ENCODE peak calls at places on chromosomes 16 and 17, in eight cellular contexts. S is sigmoid colon, F is A549, Z is lower leg skin, J is IMR-90, X is tibial nerve, L is stomach, E is uterus. A is an unnamed sample.
A peak's percentile ranks its signal among the peaks of the same experiment; 100 is the strongest.

GRCh38 chr16:30903596-30903995 is 7.2 kb downstream of the CTF1 start:
- DNase-seq in L (no peak), F (no peak), S (peak; percentile 72), J (no peak), E (no peak), Z (no peak), X (no peak), A (peak; percentile 66)

GRCh38 chr16:2991566-2992261 is 11.5 kb upstream of the PKMYT1 start:
- DNase-seq in F (no peak), Z (no peak), J (no peak), X (no peak), E (no peak), S (no peak), L (no peak), A (no peak)

GRCh38 chr17:27993723-27994310 is 48.7 kb upstream of the NLK start:
- DNase-seq in J (no peak), E (no peak), Z (no peak), X (no peak), S (no peak), L (no peak), F (no peak), A (no peak)

GRCh38 chr16:10836174-10836853 is 17.7 kb upstream of the TVP23A start:
- DNase-seq in S (no peak), F (no peak), X (no peak), J (no peak), E (no peak), L (no peak), Z (no peak), A (no peak)

GRCh38 chr17:82703935-82704865 is 5.7 kb upstream of the RAB40B start:
- DNase-seq in L (peak; percentile 51), F (no peak), S (no peak), J (no peak), X (no peak), E (no peak), Z (no peak), A (no peak)

GRCh38 chr17:9240659-9241370 is 219.5 kb downstream of the NTN1 start:
- DNase-seq in Z (peak; percentile 78), L (peak; percentile 47), E (peak; percentile 84), X (peak; percentile 86), F (no peak), S (peak; percentile 93), J (peak; percentile 54), A (peak; percentile 77)

GRCh38 chr17:80361495-80362220 is 53.3 kb upstream of the ENDOV start:
- DNase-seq in S (peak; percentile 53), X (no peak), J (no peak), E (no peak), L (no peak), Z (no peak), F (peak; percentile 40), A (no peak)

GRCh38 chr16:84478172-84478948 is 26.1 kb downstream of the MEAK7 start:
- DNase-seq in J (peak; percentile 88), S (no peak), L (peak; percentile 14), X (no peak), Z (no peak), E (no peak), F (no peak), A (no peak)

GRCh38 chr16:67277294-67277998 is 1.9 kb upstream of the PLEKHG4 start:
- DNase-seq in F (peak; percentile 80), L (no peak), Z (peak; percentile 38), J (peak; percentile 100), X (peak; percentile 28), S (peak; percentile 74), E (peak; percentile 69), A (no peak)

GRCh38 chr17:6940186-6940649 is 55.6 kb upstream of the ALOX12 start:
- DNase-seq in F (no peak), S (peak; percentile 68), E (peak; percentile 19), L (no peak), X (no peak), J (no peak), Z (no peak), A (no peak)

GRCh38 chr17:7579839-7580630 is 597 bp downstream of the CD68 start:
- DNase-seq in X (peak; percentile 22), S (no peak), J (no peak), Z (no peak), L (no peak), E (no peak), F (no peak), A (no peak)

GRCh38 chr16:20411055-20411454 is 1.7 kb downstream of the ACSM5 start:
- DNase-seq in E (no peak), X (no peak), S (no peak), F (no peak), Z (no peak), J (no peak), L (no peak), A (no peak)

GRCh38 chr17:82497483-82498405 is 21.8 kb upstream of the FOXK2 start:
- DNase-seq in S (peak; percentile 80), F (no peak), X (peak; percentile 24), J (peak; percentile 82), E (peak; percentile 51), Z (no peak), L (no peak), A (peak; percentile 40)

GRCh38 chr16:18800674-18801196 is 614 bp downstream of the ARL6IP1 start:
- DNase-seq in J (no peak), S (no peak), E (no peak), X (no peak), F (no peak), Z (no peak), L (no peak), A (no peak)

GRCh38 chr17:28416703-28417311 is 10.8 kb upstream of the SLC46A1 start:
- DNase-seq in L (peak; percentile 70), E (no peak), S (no peak), J (peak; percentile 59), F (peak; percentile 73), Z (peak; percentile 29), X (peak; percentile 39), A (peak; percentile 81)

GRCh38 chr16:65548470-65548869 is 426.6 kb upstream of the CDH11 start:
- DNase-seq in L (no peak), F (no peak), X (no peak), J (peak; percentile 13), E (no peak), S (no peak), Z (no peak), A (no peak)

GRCh38 chr17:64780096-64781012 is 118.2 kb upstream of the SMURF2 start:
- DNase-seq in F (peak; percentile 82), Z (peak; percentile 68), L (peak; percentile 73), S (no peak), X (no peak), E (peak; percentile 24), J (no peak), A (peak; percentile 75)

GRCh38 chr17:43418441-43419374 is 19.9 kb downstream of the ARL4D start:
- DNase-seq in L (no peak), S (peak; percentile 92), J (peak; percentile 92), E (peak; percentile 66), Z (peak; percentile 76), F (peak; percentile 97), X (no peak), A (peak; percentile 27)

GRCh38 chr17:59757881-59758385 is 50.5 kb downstream of the VMP1 start:
- DNase-seq in X (no peak), L (no peak), E (no peak), F (no peak), Z (no peak), J (no peak), S (no peak), A (no peak)

GRCh38 chr16:31258366-31258765 is 1.4 kb upstream of the ITGAM start:
- DNase-seq in L (no peak), E (no peak), Z (no peak), X (no peak), J (no peak), S (no peak), F (no peak), A (no peak)

GRCh38 chr16:19555186-19555937 is at the start of gene VPS35L:
- DNase-seq in E (peak; percentile 99), F (peak; percentile 98), J (peak; percentile 99), X (peak; percentile 94), S (peak; percentile 98), L (peak; percentile 97), Z (peak; percentile 94), A (peak; percentile 98)

DNA sequence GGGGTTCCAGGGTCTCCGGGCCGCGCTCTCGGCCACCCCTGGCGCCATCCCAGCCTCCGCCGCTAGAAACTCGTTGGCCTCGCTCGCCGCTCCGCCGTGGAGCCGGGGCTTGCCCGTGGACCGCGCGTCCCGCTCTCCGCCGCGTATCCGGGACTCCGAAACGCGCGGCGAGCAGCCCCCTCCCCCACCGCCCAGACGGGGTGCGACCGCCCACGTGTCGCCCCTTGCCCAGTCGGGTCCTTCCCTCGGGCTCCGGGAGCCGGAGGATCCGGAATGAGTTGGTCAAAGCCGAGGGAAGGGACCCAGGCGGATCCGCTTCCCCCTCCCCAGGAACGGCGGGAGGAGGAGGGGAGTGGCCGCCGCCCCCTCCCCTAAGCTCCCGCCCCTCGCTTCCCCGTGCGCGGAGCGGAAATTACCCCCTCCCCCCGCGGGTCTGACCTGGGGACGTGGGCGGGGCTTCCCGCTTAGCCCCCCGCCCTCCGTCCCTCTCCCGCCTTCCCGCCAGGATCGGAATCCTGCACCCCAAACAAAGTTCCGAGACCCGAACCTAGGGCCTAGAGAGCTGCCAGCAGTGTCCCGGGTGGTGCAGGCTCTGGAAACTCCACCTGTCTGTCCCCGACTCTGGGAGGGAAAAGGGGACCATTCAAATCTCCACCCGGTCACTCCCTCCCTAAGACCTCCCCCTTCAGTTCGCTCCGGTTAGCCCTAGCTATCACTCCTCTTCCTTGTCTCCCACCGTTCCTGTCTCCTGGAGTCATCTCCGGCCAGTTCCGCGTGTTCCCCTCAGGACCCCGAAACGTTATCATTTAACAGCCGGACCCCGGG is 1.1 kb upstream of the IGF2BP1 start:
- DNase-seq in X (no peak), J (no peak), Z (no peak), L (no peak), E (no peak), F (peak; percentile 95), S (no peak), A (no peak)
- TF ChIP-seq CTCF in X (no peak), J (no peak), Z (no peak), L (no peak), E (no peak), F (no peak), S (no peak), A (no peak)

GRCh38 chr17:1755252-1755992 is 6.4 kb upstream of the SERPINF1 start:
- DNase-seq in F (no peak), J (no peak), E (no peak), Z (no peak), X (no peak), L (no peak), S (no peak), A (no peak)
- TF ChIP-seq POLR2A in F (no peak), J (no peak), E (no peak), Z (no peak), X (no peak), L (no peak), S (no peak), A (no peak)

GRCh38 chr17:4554997-4555799 is at the start of gene MYBBP1A:
- DNase-seq in L (peak; percentile 98), E (peak; percentile 96), Z (peak; percentile 94), F (peak; percentile 100), S (peak; percentile 98), X (peak; percentile 96), J (peak; percentile 92), A (peak; percentile 98)
- TF ChIP-seq CTCF in L (no peak), E (peak; percentile 55), Z (no peak), F (no peak), S (no peak), X (peak; percentile 28), J (peak; percentile 23), A (peak; percentile 40)

DNA sequence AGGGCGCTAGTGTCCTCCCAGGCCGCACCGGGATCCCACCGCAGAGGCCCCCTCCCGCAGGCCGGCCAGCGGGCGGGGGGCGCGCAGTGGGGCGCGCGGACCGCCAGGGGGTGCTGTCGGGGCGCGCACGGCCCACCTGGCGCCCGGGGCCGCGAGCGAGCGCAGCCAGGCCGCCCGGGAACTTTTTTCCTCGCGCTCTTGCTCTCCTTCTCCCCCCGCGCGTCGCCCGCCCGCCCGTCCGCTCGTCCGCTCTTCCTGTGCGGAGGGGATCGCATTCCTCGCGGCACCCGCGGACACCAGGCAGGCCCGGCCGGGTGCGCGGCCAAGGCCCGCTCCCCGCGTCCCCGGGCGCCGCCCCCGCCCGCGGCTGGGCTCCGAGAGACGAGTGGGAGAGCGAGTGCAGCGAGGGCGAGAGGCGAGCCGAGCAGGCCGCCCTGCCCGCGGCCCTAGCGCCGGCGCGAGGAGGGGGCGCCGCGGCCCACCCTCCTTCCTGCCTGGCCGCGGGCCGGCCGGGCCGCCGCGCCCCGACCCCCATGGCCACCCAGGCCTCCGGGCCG is at the start of gene RAI1:
- DNase-seq in X (peak; percentile 44), Z (peak; percentile 55), E (peak; percentile 82), F (peak; percentile 74), L (peak; percentile 81), J (peak; percentile 79), S (peak; percentile 90), A (peak; percentile 84)
- TF ChIP-seq POLR2A in X (peak; percentile 29), Z (no peak), E (no peak), F (peak; percentile 20), L (no peak), J (peak; percentile 72), S (no peak), A (no peak)